ENCODE peak calls at places on chromosome 11, in eight cellular contexts. D, V, C, E, N, Z, K and R are unnamed samples.

GRCh38 chr11:25860677-25861445 is 471.1 kb upstream of the ANO3 start:
- DNase-seq in D (no peak), E (no peak), C (no peak), K (no peak), N (no peak), V (no peak), Z (no peak), R (no peak)

GRCh38 chr11:133271206-133271605 is 261.1 kb downstream of the OPCML start:
- DNase-seq in V (no peak), D (no peak), K (no peak), N (no peak), E (no peak), C (no peak), Z (no peak), R (no peak)

GRCh38 chr11:12693485-12694181 is 19.4 kb downstream of the TEAD1 start:
- DNase-seq in D (peak; percentile 94), E (no peak), K (peak; percentile 62), N (no peak), V (no peak), Z (peak; percentile 87), C (peak; percentile 65), R (peak; percentile 51)

GRCh38 chr11:76236092-76237026 is 30.1 kb upstream of the WNT11 start:
- DNase-seq in K (peak; percentile 57), D (peak; percentile 67), Z (peak; percentile 81), N (peak; percentile 65), E (peak; percentile 89), V (peak; percentile 36), C (no peak), R (no peak)

GRCh38 chr11:5204787-5205186 is 4.3 kb upstream of the OR51V1 start:
- DNase-seq in K (no peak), V (no peak), Z (peak; percentile 73), N (peak; percentile 38), C (no peak), E (no peak), D (peak; percentile 59), R (no peak)

GRCh38 chr11:47355283-47356128 is 3.0 kb upstream of the MYBPC3 start:
- DNase-seq in V (no peak), K (peak; percentile 96), E (peak; percentile 90), Z (peak; percentile 94), D (peak; percentile 67), C (peak; percentile 99), N (peak; percentile 95), R (peak; percentile 96)

GRCh38 chr11:65576867-65577755 is 1.3 kb downstream of the EHBP1L1 start:
- DNase-seq in C (peak; percentile 81), E (peak; percentile 94), K (peak; percentile 71), N (peak; percentile 100), V (peak; percentile 54), D (peak; percentile 84), Z (peak; percentile 82), R (peak; percentile 45)

GRCh38 chr11:35855685-35856084 is 88.2 kb upstream of the LDLRAD3 start:
- DNase-seq in V (no peak), C (no peak), Z (no peak), D (no peak), N (no peak), E (no peak), K (no peak), R (no peak)

GRCh38 chr11:18617688-18618340 is 16.3 kb downstream of the SPTY2D1 start:
- DNase-seq in E (no peak), Z (peak; percentile 31), V (peak; percentile 24), D (no peak), C (no peak), K (no peak), N (no peak), R (no peak)